ENCODE peak calls at places on chromosome 7, in ten cellular contexts. J is tibial artery; V is neural progenitor cell; D is SK-N-SH; M is GM23248; X is left ventricle myocardium inferior; Q is CD4-positive, CD25-positive, alpha-beta regulatory T cell; T is mammary epithelial cell; S is fibroblast of lung; I is substantia nigra. Y is an unnamed sample.

GRCh38 chr7:15131661-15132060 is 229.1 kb upstream of the DGKB start:
- DNase-seq in J (no peak), V (no peak), D (no peak), M (no peak), X (no peak), Q (no peak), T (no peak), S (peak), I (no peak), Y (no peak)

GRCh38 chr7:54932818-54933543 is 85.8 kb upstream of the EGFR start:
- DNase-seq in J (peak), V (peak), D (peak), M (peak), X (peak), Q (no peak), T (peak), S (peak), I (peak), Y (peak)

GRCh38 chr7:82331234-82331633 is 112.3 kb downstream of the CACNA2D1 start:
- DNase-seq in J (no peak), V (no peak), D (no peak), M (no peak), X (no peak), Q (no peak), T (no peak), S (no peak), I (no peak), Y (no peak)

GRCh38 chr7:36216063-36216684 is 63.1 kb downstream of the EEPD1 start:
- DNase-seq in J (peak), V (no peak), D (no peak), M (peak), X (no peak), Q (no peak), T (no peak), S (peak), I (no peak), Y (peak)

GRCh38 chr7:38248069-38248567 is 25.3 kb downstream of the TARP start:
- DNase-seq in J (no peak), V (no peak), D (no peak), M (no peak), X (no peak), Q (no peak), T (no peak), S (no peak), I (no peak), Y (no peak)

GRCh38 chr7:1283941-1284742 is 51.5 kb downstream of the UNCX start:
- DNase-seq in J (no peak), V (no peak), D (no peak), M (no peak), X (no peak), Q (no peak), T (no peak), S (no peak), I (no peak), Y (no peak)

GRCh38 chr7:137952406-137952805 is 49.5 kb downstream of the CREB3L2 start:
- DNase-seq in J (no peak), V (no peak), D (no peak), M (no peak), X (no peak), Q (no peak), T (no peak), S (no peak), I (no peak), Y (no peak)

GRCh38 chr7:23260371-23260770 is 13.8 kb downstream of the GPNMB start:
- DNase-seq in J (no peak), V (no peak), D (no peak), M (no peak), X (no peak), Q (no peak), T (no peak), S (peak), I (no peak), Y (no peak)

GRCh38 chr7:43784030-43785001 is 25.8 kb downstream of the BLVRA start:
- DNase-seq in J (peak), V (no peak), D (no peak), M (peak), X (no peak), Q (peak), T (no peak), S (peak), I (no peak), Y (no peak)

GRCh38 chr7:98470131-98470985 is 69.5 kb upstream of the BAIAP2L1 start:
- DNase-seq in J (no peak), V (peak), D (peak), M (peak), X (peak), Q (no peak), T (no peak), S (no peak), I (no peak), Y (peak)

GRCh38 chr7:136009488-136010079 is 32.4 kb upstream of the MTPN start:
- DNase-seq in J (no peak), V (peak), D (peak), M (peak), X (no peak), Q (peak), T (peak), S (peak), I (no peak), Y (no peak)

GRCh38 chr7:130961128-130961601 is 227.2 kb upstream of the KLF14 start:
- DNase-seq in J (no peak), V (no peak), D (no peak), M (peak), X (no peak), Q (peak), T (peak), S (peak), I (no peak), Y (no peak)

GRCh38 chr7:84317536-84317935 is 122.9 kb upstream of the SEMA3A start:
- DNase-seq in J (no peak), V (no peak), D (no peak), M (no peak), X (no peak), Q (no peak), T (no peak), S (peak), I (no peak), Y (no peak)

GRCh38 chr7:83749495-83749894 is 100.6 kb upstream of the SEMA3E start:
- DNase-seq in J (no peak), V (no peak), D (no peak), M (no peak), X (no peak), Q (no peak), T (no peak), S (no peak), I (no peak), Y (no peak)

GRCh38 chr7:159004411-159004810 is 140.3 kb downstream of the VIPR2 start:
- DNase-seq in J (no peak), V (no peak), D (no peak), M (no peak), X (no peak), Q (peak), T (no peak), S (no peak), I (no peak), Y (no peak)

GRCh38 chr7:122886357-122887081 is at the start of gene CADPS2:
- DNase-seq in J (peak), V (peak), D (peak), M (peak), X (peak), Q (peak), T (peak), S (peak), I (peak), Y (peak)

GRCh38 chr7:105391429-105391828 is 2.7 kb upstream of the SRPK2 start:
- DNase-seq in J (no peak), V (no peak), D (no peak), M (no peak), X (no peak), Q (no peak), T (no peak), S (no peak), I (no peak), Y (no peak)

GRCh38 chr7:48938539-48938938 is 14.2 kb downstream of the CDC14C start:
- DNase-seq in J (no peak), V (no peak), D (no peak), M (peak), X (no peak), Q (no peak), T (peak), S (peak), I (no peak), Y (no peak)

DNA sequence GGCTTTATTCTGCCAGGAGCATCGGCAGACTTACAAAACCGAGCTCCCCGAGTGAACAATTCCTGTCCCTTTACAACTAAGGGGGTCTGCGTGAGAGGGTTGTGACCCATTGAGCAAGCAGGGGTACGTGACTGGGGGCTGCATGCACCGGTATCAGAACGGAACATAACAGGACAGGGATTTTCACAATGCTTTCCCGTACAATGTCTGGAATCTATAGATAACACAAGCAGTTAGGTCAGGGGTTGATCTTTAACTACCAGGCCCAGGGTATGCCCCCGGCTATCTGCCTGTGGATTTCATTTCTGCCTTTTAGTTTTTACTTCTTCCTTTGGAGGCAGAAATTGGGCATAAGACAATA is 38.1 kb upstream of the GSDME start:
- DNase-seq in J (no peak), V (no peak), D (no peak), M (no peak), X (no peak), Q (no peak), T (no peak), S (no peak), I (no peak), Y (no peak)
- H3K27ac ChIP-seq in J (no peak), V (no peak), D (no peak), M (no peak), X (no peak), Q (no peak), T (no peak), S (no peak), I (no peak), Y (no peak)

GRCh38 chr7:12814107-12814506 is 126.7 kb downstream of the ARL4A start:
- DNase-seq in J (no peak), V (no peak), D (no peak), M (no peak), X (no peak), Q (no peak), T (peak), S (no peak), I (no peak), Y (no peak)

GRCh38 chr7:12805518-12805928 is 118.1 kb downstream of the ARL4A start:
- DNase-seq in J (no peak), V (no peak), D (no peak), M (no peak), X (no peak), Q (no peak), T (peak), S (no peak), I (no peak), Y (no peak)

GRCh38 chr7:12805957-12806356 is 118.5 kb downstream of the ARL4A start:
- DNase-seq in J (no peak), V (no peak), D (no peak), M (no peak), X (no peak), Q (no peak), T (no peak), S (no peak), I (no peak), Y (no peak)

GRCh38 chr7:12812111-12812510 is 124.7 kb downstream of the ARL4A start:
- DNase-seq in J (no peak), V (no peak), D (no peak), M (no peak), X (no peak), Q (no peak), T (no peak), S (no peak), I (no peak), Y (no peak)

DNA sequence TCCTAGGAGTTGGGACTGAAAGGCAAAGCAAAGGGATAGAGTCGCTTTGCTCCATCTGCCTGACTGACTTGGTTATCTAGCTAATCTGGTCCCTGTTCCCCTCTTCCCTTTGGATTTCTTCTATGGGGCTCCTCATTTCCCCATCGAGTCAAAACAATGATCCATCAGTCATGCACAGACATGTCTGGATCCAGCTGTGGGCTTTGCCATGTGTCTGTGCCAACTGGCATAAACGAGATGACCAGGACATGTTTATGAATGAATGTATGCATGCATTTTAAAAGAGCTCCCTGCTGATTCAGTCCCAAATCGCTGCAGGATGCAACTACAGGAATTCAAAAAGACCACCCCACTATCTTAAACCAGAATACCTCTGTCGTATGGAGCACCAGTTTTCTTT is 122.0 kb downstream of the ARL4A start:
- DNase-seq in J (no peak), V (peak), D (no peak), M (no peak), X (no peak), Q (no peak), T (peak), S (no peak), I (no peak), Y (no peak)
- H3K27ac ChIP-seq in J (no peak), V (no peak), D (no peak), M (no peak), X (no peak), Q (no peak), T (no peak), S (no peak), I (no peak), Y (peak)

DNA sequence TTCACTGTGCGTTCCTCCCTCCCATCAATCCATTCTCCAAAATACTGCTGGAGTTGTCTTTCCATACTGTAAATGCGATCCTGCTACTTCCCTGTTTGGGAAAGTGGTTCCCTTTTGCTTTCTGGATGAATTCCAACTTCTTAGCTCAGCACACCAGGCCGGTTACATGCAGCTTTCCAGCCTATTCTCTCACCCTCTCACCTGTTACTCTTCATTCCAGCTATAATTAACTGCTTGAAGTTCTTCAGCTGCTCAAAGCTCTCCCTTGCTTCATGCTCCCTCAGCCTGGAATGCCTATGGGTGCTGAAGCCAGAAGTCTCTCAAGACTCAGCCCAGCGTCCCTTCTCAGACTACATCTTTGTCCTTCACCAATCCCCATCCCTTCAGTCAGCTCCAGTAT is 6.0 kb upstream of the ZNRF2 start:
- DNase-seq in J (no peak), V (no peak), D (no peak), M (no peak), X (no peak), Q (no peak), T (no peak), S (no peak), I (no peak), Y (no peak)
- H3K27ac ChIP-seq in J (no peak), V (no peak), D (no peak), M (no peak), X (no peak), Q (no peak), T (no peak), S (no peak), I (no peak), Y (no peak)

GRCh38 chr7:127886248-127886647 is 145.0 kb downstream of the LRRC4 start:
- DNase-seq in J (no peak), V (no peak), D (no peak), M (peak), X (no peak), Q (no peak), T (no peak), S (no peak), I (no peak), Y (no peak)

GRCh38 chr7:127885222-127885772 is 145.9 kb downstream of the LRRC4 start:
- DNase-seq in J (no peak), V (no peak), D (no peak), M (no peak), X (no peak), Q (no peak), T (no peak), S (no peak), I (no peak), Y (no peak)

GRCh38 chr7:127884066-127884559 is 147.1 kb downstream of the LRRC4 start:
- DNase-seq in J (no peak), V (no peak), D (no peak), M (no peak), X (peak), Q (no peak), T (no peak), S (no peak), I (no peak), Y (no peak)

GRCh38 chr7:127887096-127887495 is 144.1 kb downstream of the LRRC4 start:
- DNase-seq in J (no peak), V (peak), D (no peak), M (no peak), X (no peak), Q (no peak), T (no peak), S (no peak), I (no peak), Y (no peak)

GRCh38 chr7:127885843-127886242 is 145.4 kb downstream of the LRRC4 start:
- DNase-seq in J (peak), V (no peak), D (no peak), M (peak), X (no peak), Q (no peak), T (peak), S (peak), I (no peak), Y (no peak)
- H3K27ac ChIP-seq in J (peak), V (no peak), D (peak), M (peak), X (peak), Q (no peak), T (no peak), S (no peak), I (peak), Y (no peak)

DNA sequence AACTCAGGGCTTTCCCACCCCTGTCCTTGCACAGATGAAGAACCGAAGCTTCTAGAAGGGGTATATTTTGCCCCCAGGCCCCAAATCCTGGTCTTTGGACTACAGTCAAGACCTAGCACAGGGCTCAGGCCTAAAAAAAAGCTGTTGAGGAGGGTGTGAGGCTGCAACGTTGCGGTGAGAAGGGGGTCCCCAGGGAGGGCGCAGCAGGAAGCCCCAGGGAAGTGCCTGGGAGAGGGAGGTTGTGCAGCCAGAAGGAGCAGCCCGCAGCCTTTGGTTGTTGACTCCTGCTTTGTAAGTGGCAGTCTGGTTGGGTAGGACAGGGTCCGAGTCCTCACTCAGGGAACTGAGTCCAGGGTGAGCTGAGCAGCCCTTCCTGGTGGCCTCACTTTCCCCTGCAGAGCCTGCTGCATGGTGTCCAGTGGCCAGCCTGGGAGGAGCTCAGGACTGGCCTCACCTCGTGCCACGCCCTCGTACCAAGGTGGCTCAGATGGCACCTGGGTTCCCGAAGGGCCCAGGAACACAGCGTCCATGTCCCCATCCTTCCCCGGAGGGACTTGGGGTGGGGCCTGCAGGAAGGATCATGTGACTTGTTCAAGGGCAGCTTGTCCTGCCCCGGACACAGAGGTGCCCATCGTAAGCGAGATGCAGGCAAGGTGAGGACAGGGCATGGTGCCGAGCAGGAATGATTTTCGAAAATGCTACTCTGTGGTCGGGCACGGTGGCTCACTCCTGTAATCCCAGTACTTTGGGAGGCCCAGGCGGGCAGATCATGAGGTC is 166.4 kb upstream of the TNRC18 start:
- DNase-seq in J (no peak), V (no peak), D (peak), M (no peak), X (no peak), Q (no peak), T (no peak), S (no peak), I (no peak), Y (no peak)
- H3K27ac ChIP-seq in J (no peak), V (no peak), D (no peak), M (no peak), X (no peak), Q (no peak), T (no peak), S (no peak), I (peak), Y (no peak)